ENCODE peak calls at places on chromosomes 5 and 9, in eight cellular contexts. J, U, P, M, Z, H, E and B are unnamed samples.

GRCh38 chr5:143198332-143198731 is 205.2 kb downstream of the NR3C1 start:
- DNase-seq in J (no peak), U (no peak), P (no peak), M (no peak), Z (no peak), H (no peak), E (no peak), B (no peak)

GRCh38 chr5:90289837-90290236 is 119.7 kb downstream of the CETN3 start:
- DNase-seq in J (no peak), U (no peak), P (no peak), M (no peak), Z (no peak), H (no peak), E (no peak), B (no peak)

GRCh38 chr9:4987996-4988421 is 2.9 kb downstream of the JAK2 start:
- DNase-seq in J (no peak), U (peak), P (peak), M (no peak), Z (peak), H (no peak), E (no peak), B (no peak)

GRCh38 chr5:1973391-1974013 is 90.8 kb upstream of the IRX4 start:
- DNase-seq in J (no peak), U (no peak), P (no peak), M (no peak), Z (no peak), H (no peak), E (no peak), B (no peak)

GRCh38 chr9:120830151-120830550 is 12.6 kb downstream of the PSMD5 start:
- DNase-seq in J (no peak), U (peak), P (no peak), M (no peak), Z (no peak), H (no peak), E (no peak), B (no peak)

GRCh38 chr9:124834586-124834985 is 18.7 kb upstream of the WDR38 start:
- DNase-seq in J (no peak), U (peak), P (no peak), M (no peak), Z (peak), H (no peak), E (no peak), B (no peak)

GRCh38 chr5:148937239-148937638 is 110.8 kb downstream of the ADRB2 start:
- DNase-seq in J (no peak), U (peak), P (no peak), M (no peak), Z (no peak), H (no peak), E (no peak), B (no peak)

GRCh38 chr5:167797933-167798332 is 493.5 kb upstream of the WWC1 start:
- DNase-seq in J (no peak), U (no peak), P (no peak), M (no peak), Z (no peak), H (no peak), E (no peak), B (no peak)

GRCh38 chr9:2621678-2622360 is at the start of gene VLDLR:
- DNase-seq in J (peak), U (peak), P (peak), M (no peak), Z (peak), H (peak), E (peak), B (peak)

GRCh38 chr5:67092447-67093023 is 104.1 kb downstream of the CD180 start:
- DNase-seq in J (no peak), U (peak), P (no peak), M (no peak), Z (no peak), H (no peak), E (no peak), B (no peak)

GRCh38 chr5:113052041-113052795 is 75.6 kb downstream of the DCP2 start:
- DNase-seq in J (no peak), U (no peak), P (no peak), M (no peak), Z (no peak), H (no peak), E (no peak), B (no peak)

GRCh38 chr5:142669479-142669878 is 16.4 kb downstream of the FGF1 start:
- DNase-seq in J (no peak), U (no peak), P (no peak), M (no peak), Z (no peak), H (no peak), E (no peak), B (no peak)

GRCh38 chr5:72465601-72466563 is 41.3 kb downstream of the ZNF366 start:
- DNase-seq in J (no peak), U (peak), P (no peak), M (no peak), Z (no peak), H (no peak), E (no peak), B (no peak)

GRCh38 chr5:154129868-154130267 is 60.7 kb upstream of the GALNT10 start:
- DNase-seq in J (no peak), U (no peak), P (no peak), M (no peak), Z (no peak), H (no peak), E (no peak), B (no peak)

DNA sequence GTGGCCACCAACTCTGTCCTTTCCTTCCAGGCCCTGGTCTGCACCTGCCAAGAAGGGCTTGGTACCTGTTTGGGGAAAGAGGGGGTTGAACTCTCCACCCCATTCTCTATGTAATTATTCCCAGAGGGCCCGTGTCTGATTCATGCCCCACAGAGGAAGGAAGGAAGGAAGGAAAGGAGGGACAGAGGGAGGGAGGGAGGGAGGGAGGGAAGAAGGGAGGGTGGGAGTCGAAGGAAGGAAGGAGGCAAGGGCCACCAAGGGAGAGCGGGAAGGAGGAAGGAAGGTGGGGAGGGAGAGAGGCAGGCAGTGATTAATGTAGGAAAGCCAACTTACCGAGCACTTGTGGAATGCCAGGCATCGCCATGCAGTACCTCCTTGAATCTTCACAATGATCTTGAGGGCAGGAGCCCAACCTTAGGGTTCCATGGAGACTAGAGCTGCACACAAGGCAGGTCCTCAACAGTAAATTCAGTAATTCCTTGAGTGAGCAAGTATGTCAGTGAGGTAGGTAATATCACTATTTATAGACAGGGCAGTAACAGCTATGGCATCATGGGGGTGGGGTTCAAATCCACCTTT is 75.8 kb downstream of the FGF18 start:
- DNase-seq in J (no peak), U (no peak), P (no peak), M (no peak), Z (no peak), H (no peak), E (no peak), B (no peak)
- H3K4me3 ChIP-seq in J (no peak), U (no peak), P (no peak), M (no peak), Z (no peak), H (no peak), E (peak), B (no peak)

DNA sequence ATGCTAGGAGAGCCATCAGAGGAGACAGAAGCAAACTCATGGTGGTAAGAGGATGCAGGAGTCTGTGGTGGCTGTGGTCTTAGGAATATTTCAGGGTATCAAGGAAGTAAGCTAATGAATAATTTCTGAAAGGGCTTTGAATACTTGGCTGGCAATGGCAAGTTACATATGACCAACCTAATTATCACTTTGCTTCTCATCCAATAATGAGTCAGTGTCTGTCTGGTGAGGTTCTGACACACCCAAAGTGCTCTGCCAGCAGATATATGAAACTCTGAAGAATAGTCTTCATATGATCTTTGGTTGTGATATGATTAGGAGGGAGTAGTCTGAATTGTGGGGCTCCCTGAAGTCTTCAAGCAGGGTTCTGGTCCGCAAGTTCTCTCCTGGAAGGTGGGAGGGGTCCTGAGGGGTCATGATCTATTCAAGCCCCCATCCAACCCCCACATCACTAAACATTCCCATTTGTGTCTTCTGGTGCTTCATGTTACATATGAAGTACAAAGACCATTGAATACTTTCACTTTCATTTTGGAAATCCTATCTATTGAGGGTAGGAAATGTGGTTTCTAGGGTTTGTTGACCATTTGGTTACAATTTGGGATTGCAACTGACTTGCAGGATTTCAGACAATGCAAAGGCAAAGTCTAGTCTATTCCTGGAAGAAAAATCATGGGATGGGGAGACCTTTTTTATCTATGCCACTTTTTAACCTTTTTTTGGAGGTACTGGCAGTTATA is 199.9 kb upstream of the CDKN2B start:
- DNase-seq in J (no peak), U (no peak), P (no peak), M (no peak), Z (no peak), H (no peak), E (no peak), B (no peak)
- H3K27ac ChIP-seq in J (no peak), U (no peak), P (no peak), M (no peak), Z (no peak), H (no peak), E (no peak), B (no peak)

DNA sequence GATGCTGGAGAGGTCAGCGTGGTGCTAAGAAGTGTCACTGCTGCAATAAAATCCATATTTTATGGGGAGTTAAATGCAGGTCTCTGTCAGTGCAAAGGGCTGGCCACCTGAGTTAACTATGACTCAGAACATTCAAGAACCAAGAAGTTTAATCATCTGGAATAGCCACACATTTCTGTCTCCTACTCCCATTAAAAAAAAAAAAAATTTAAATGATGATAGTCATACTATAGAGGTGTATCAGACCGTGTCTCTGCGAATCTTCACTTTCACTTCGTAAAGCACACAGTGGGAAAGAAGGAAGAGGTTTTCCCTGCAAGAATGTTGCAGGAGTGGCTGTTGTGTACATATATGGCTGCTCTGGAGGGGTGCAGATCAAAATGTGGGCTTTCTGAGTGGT is 1.4 kb downstream of the CDH6 start:
- DNase-seq in J (no peak), U (peak), P (no peak), M (no peak), Z (no peak), H (no peak), E (no peak), B (no peak)
- H3K4me3 ChIP-seq in J (peak), U (peak), P (no peak), M (peak), Z (peak), H (peak), E (peak), B (peak)

GRCh38 chr5:52727568-52727967 is 60.1 kb upstream of the ITGA1 start:
- DNase-seq in J (no peak), U (peak), P (peak), M (no peak), Z (no peak), H (peak), E (peak), B (no peak)
- H3K27ac ChIP-seq in J (no peak), U (peak), P (peak), M (no peak), Z (peak), H (no peak), E (peak), B (no peak)

GRCh38 chr5:39968371-39968770 is 543.6 kb upstream of the DAB2 start:
- DNase-seq in J (no peak), U (no peak), P (no peak), M (no peak), Z (no peak), H (no peak), E (no peak), B (no peak)
- H3K4me3 ChIP-seq in J (no peak), U (no peak), P (no peak), M (no peak), Z (no peak), H (no peak), E (no peak), B (no peak)